ENCODE peak calls at places on chromosomes 11 and 22, in ten cellular contexts. K is spleen, T is heart left ventricle, H is Karpas-422, E is ovary, I is SJSA1, O is choroid plexus epithelial cell, F is astrocyte of the spinal cord, L is BJ, G is foreskin fibroblast. Z is an unnamed sample.

GRCh38 chr11:115613986-115614625 is 109.9 kb upstream of the CADM1 start:
- DNase-seq in K (no peak), T (no peak), H (no peak), E (no peak), I (no peak), O (peak; percentile 6), F (peak; percentile 63), L (no peak), G (peak; percentile 55), Z (no peak)

GRCh38 chr11:71998649-71999310 is at the start of gene IL18BP:
- DNase-seq in K (peak; percentile 90), T (peak; percentile 51), H (no peak), E (no peak), I (no peak), O (no peak), F (no peak), L (no peak), G (no peak), Z (no peak)

GRCh38 chr11:359181-359714 is 10.1 kb upstream of the B4GALNT4 start:
- DNase-seq in K (peak; percentile 69), T (no peak), H (no peak), E (peak; percentile 15), I (no peak), O (no peak), F (no peak), L (no peak), G (no peak), Z (no peak)

GRCh38 chr11:125290263-125290662 is 125.7 kb downstream of the PKNOX2 start:
- DNase-seq in K (no peak), T (no peak), H (no peak), E (no peak), I (no peak), O (no peak), F (no peak), L (no peak), G (no peak), Z (no peak)

GRCh38 chr11:76228122-76229000 is 22.1 kb upstream of the WNT11 start:
- DNase-seq in K (no peak), T (no peak), H (no peak), E (no peak), I (no peak), O (no peak), F (no peak), L (no peak), G (no peak), Z (no peak)

GRCh38 chr11:132520199-132520598 is 1012.1 kb downstream of the OPCML start:
- DNase-seq in K (no peak), T (no peak), H (no peak), E (no peak), I (no peak), O (no peak), F (no peak), L (no peak), G (no peak), Z (no peak)

GRCh38 chr22:25939384-25939783 is 197.4 kb downstream of the MYO18B start:
- DNase-seq in K (no peak), T (no peak), H (no peak), E (no peak), I (no peak), O (no peak), F (no peak), L (no peak), G (no peak), Z (no peak)

GRCh38 chr22:29443861-29444431 is 5.6 kb downstream of the RFPL1 start:
- DNase-seq in K (no peak), T (no peak), H (no peak), E (no peak), I (no peak), O (no peak), F (no peak), L (no peak), G (no peak), Z (no peak)

DNA sequence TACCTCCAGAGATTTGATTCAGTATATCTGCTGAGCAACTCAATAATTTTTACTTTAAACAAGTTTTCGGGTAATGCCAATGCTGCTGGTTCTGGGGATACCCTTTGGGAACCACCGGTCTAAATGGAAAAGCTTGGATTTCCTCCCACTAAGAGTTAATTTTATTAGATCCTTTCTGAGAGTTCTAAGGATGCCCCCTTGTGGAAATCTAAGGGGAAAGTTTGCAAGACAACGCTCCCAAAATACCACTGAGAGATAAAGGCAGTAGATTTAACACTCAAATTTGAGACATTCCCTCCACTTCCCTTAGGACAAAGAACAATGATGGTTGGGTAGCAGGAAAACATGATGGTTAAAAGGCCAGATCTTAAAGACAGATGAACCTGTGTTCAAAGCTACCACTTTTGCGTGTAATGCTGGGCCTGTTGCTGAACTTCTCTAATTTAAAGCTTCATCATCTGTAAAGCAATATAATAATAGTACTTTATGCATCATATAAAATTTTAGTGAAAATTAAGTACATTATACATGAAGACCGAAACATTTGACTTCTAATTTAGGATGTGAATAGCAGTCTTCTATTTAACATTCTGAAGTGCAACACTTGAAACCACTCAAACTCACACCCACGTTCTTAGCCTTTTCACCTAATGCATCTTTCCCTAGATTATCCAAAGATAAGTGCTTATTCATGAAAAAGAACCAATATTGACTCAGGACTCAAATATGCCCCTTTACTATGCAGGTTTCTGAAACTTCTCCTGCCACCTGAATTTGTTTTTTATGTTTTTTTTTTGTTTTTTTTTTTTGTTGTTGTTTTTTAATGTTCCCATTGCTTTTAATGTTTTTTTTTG is 110.1 kb upstream of the LUZP2 start:
- DNase-seq in K (no peak), T (no peak), H (peak; percentile 56), E (no peak), I (peak; percentile 10), O (peak; percentile 74), F (peak; percentile 50), L (no peak), G (no peak), Z (no peak)
- H3K4me3 ChIP-seq in K (no peak overlapping the region), T (no peak overlapping the region), H (no peak overlapping the region), E (no peak overlapping the region), I (no peak overlapping the region), O (no peak overlapping the region), F (no peak overlapping the region), L (no peak overlapping the region), G (no peak overlapping the region), Z (no peak overlapping the region)

GRCh38 chr22:43113516-43114251 is 3.1 kb downstream of the BIK start:
- DNase-seq in K (no peak), T (no peak), H (no peak), E (no peak), I (no peak), O (no peak), F (no peak), L (no peak), G (no peak), Z (no peak)

GRCh38 chr22:43118024-43118849 is 7.7 kb downstream of the BIK start:
- DNase-seq in K (no peak), T (no peak), H (no peak), E (no peak), I (no peak), O (peak; percentile 50), F (no peak), L (no peak), G (no peak), Z (no peak)

GRCh38 chr22:43116932-43117331 is 6.4 kb downstream of the BIK start:
- DNase-seq in K (no peak), T (no peak), H (no peak), E (no peak), I (no peak), O (no peak), F (no peak), L (no peak), G (no peak), Z (no peak)

GRCh38 chr22:43114958-43115357 is 4.4 kb downstream of the BIK start:
- DNase-seq in K (no peak), T (no peak), H (no peak), E (no peak), I (no peak), O (no peak), F (no peak), L (no peak), G (no peak), Z (no peak)

DNA sequence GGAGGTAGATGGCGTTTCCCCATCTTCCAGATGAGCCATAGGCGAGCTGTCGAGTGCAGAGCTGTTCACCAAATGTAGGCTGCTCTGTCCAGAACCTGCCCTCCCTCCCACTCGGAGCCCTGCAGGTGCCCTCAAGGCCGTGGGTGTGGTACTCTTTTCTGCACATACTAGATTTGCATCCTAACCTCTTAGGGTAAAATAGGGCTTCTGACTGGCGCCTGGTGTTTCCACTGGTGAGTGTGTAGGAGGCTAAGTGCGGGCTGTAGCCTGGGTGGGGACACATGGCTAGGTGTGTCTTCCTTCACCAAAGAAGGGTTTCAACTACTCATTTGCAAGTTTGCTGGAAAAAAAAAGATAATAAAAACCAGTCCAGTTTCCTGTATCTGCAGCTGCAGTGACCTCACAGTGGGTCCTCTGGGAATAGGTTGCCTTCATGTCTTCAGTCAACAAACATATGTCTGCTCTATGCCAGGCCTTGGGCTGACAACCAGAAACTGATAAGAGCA is 8.5 kb downstream of the BIK start:
- DNase-seq in K (no peak), T (no peak), H (peak; percentile 68), E (no peak), I (no peak), O (no peak), F (no peak), L (no peak), G (no peak), Z (no peak)
- H3K4me3 ChIP-seq in K (no peak overlapping the region), T (no peak overlapping the region), H (peak overlapping the region; percentile 23), E (no peak overlapping the region), I (no peak overlapping the region), O (no peak overlapping the region), F (no peak overlapping the region), L (no peak overlapping the region), G (no peak overlapping the region), Z (no peak overlapping the region)

GRCh38 chr11:134155946-134156865 is 67.6 kb downstream of the NCAPD3 start:
- DNase-seq in K (no peak), T (no peak), H (no peak), E (no peak), I (no peak), O (no peak), F (no peak), L (no peak), G (no peak), Z (no peak)
- H3K4me3 ChIP-seq in K (no peak overlapping the region), T (no peak overlapping the region), H (no peak overlapping the region), E (no peak overlapping the region), I (no peak overlapping the region), O (no peak overlapping the region), F (no peak overlapping the region), L (no peak overlapping the region), G (no peak overlapping the region), Z (no peak overlapping the region)

GRCh38 chr22:48156603-48157355 is 1394.3 kb downstream of the TBC1D22A start:
- DNase-seq in K (no peak), T (no peak), H (no peak), E (no peak), I (no peak), O (no peak), F (no peak), L (no peak), G (no peak), Z (no peak)

GRCh38 chr22:48154169-48154942 is 1391.9 kb downstream of the TBC1D22A start:
- DNase-seq in K (no peak), T (no peak), H (no peak), E (no peak), I (no peak), O (no peak), F (no peak), L (no peak), G (no peak), Z (no peak)

GRCh38 chr22:48153726-48154125 is 1391.3 kb downstream of the TBC1D22A start:
- DNase-seq in K (no peak), T (no peak), H (no peak), E (no peak), I (no peak), O (no peak), F (no peak), L (no peak), G (no peak), Z (no peak)

GRCh38 chr22:48154943-48155240 is 1392.4 kb downstream of the TBC1D22A start:
- DNase-seq in K (no peak), T (no peak), H (no peak), E (no peak), I (no peak), O (no peak), F (no peak), L (no peak), G (no peak), Z (no peak)

DNA sequence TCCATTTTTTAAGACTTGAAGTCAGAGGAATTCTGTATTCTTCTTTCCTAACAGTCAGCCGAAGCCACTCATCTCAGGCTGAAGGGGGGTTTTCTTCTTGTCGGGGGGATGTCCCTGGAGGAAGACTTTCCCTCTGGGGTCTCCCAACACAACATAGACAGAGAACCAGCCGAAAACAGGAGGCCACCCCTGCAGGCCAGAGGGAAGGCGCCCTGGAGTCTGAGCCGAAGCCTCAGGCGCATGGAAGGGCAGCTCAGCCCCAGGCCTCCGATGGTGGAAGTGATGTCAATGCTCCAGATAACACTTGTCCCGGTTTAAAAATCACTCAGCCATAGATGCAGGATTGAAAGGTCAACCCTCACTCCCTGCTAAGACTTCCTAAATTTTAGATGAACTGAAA is 1393.0 kb downstream of the TBC1D22A start:
- DNase-seq in K (no peak), T (no peak), H (no peak), E (no peak), I (no peak), O (no peak), F (no peak), L (no peak), G (no peak), Z (no peak)
- H3K4me3 ChIP-seq in K (no peak overlapping the region), T (no peak overlapping the region), H (no peak overlapping the region), E (no peak overlapping the region), I (no peak overlapping the region), O (no peak overlapping the region), F (no peak overlapping the region), L (no peak overlapping the region), G (no peak overlapping the region), Z (no peak overlapping the region)